ENCODE peak calls at places on chromosomes 7 and 10, in six cellular contexts. One of them, this sample, is unnamed.

GRCh38 chr10:129881641-129882040 is 82.4 kb downstream of the EBF3 start:
- DNase-seq in HS-5: no peak
- DNase-seq in esophagus muscularis mucosa: no peak
- DNase-seq in uterus: no peak
- DNase-seq in esophagus squamous epithelium: no peak
- DNase-seq in C1 segment of cervical spinal cord: no peak
- DNase-seq in this sample: no peak

GRCh38 chr7:3359011-3359410 is 58.0 kb downstream of the SDK1 start:
- DNase-seq in esophagus muscularis mucosa: no peak
- DNase-seq in HS-5: no peak
- DNase-seq in uterus: no peak
- DNase-seq in esophagus squamous epithelium: no peak
- DNase-seq in C1 segment of cervical spinal cord: no peak
- DNase-seq in this sample: no peak

GRCh38 chr10:124565565-124566221 is 104.1 kb downstream of the LHPP start:
- DNase-seq in C1 segment of cervical spinal cord: no peak
- DNase-seq in esophagus muscularis mucosa: no peak
- DNase-seq in esophagus squamous epithelium: no peak
- DNase-seq in uterus: no peak
- DNase-seq in HS-5: no peak
- DNase-seq in this sample: peak; percentile 84

GRCh38 chr7:36348256-36348655 is 41.4 kb upstream of the ANLN start:
- DNase-seq in esophagus squamous epithelium: no peak
- DNase-seq in uterus: no peak
- DNase-seq in HS-5: peak; percentile 49
- DNase-seq in esophagus muscularis mucosa: no peak
- DNase-seq in C1 segment of cervical spinal cord: no peak
- DNase-seq in this sample: no peak

GRCh38 chr7:45236666-45237065 is 79.1 kb downstream of the RAMP3 start:
- DNase-seq in C1 segment of cervical spinal cord: no peak
- DNase-seq in esophagus muscularis mucosa: no peak
- DNase-seq in uterus: no peak
- DNase-seq in esophagus squamous epithelium: no peak
- DNase-seq in HS-5: no peak
- DNase-seq in this sample: no peak

GRCh38 chr7:41403291-41403690 is 299.6 kb downstream of the INHBA start:
- DNase-seq in uterus: no peak
- DNase-seq in esophagus squamous epithelium: no peak
- DNase-seq in HS-5: no peak
- DNase-seq in esophagus muscularis mucosa: no peak
- DNase-seq in C1 segment of cervical spinal cord: no peak
- DNase-seq in this sample: no peak

GRCh38 chr7:5422324-5423271 is 1.0 kb downstream of the TNRC18 start:
- DNase-seq in HS-5: no peak
- DNase-seq in C1 segment of cervical spinal cord: peak; percentile 41
- DNase-seq in esophagus muscularis mucosa: no peak
- DNase-seq in esophagus squamous epithelium: no peak
- DNase-seq in uterus: peak; percentile 28
- DNase-seq in this sample: no peak

GRCh38 chr10:42883993-42884983 is 101.7 kb downstream of the BMS1 start:
- DNase-seq in esophagus muscularis mucosa: peak; percentile 68
- DNase-seq in esophagus squamous epithelium: no peak
- DNase-seq in C1 segment of cervical spinal cord: no peak
- DNase-seq in uterus: no peak
- DNase-seq in HS-5: no peak
- DNase-seq in this sample: no peak

GRCh38 chr7:79740076-79740475 is 286.6 kb upstream of the MAGI2 start:
- DNase-seq in C1 segment of cervical spinal cord: no peak
- DNase-seq in esophagus squamous epithelium: no peak
- DNase-seq in uterus: no peak
- DNase-seq in esophagus muscularis mucosa: no peak
- DNase-seq in HS-5: no peak
- DNase-seq in this sample: no peak

GRCh38 chr10:82742478-82742877 is 867.5 kb downstream of the NRG3 start:
- DNase-seq in esophagus squamous epithelium: no peak
- DNase-seq in esophagus muscularis mucosa: no peak
- DNase-seq in uterus: no peak
- DNase-seq in HS-5: peak; percentile 64
- DNase-seq in C1 segment of cervical spinal cord: no peak
- DNase-seq in this sample: no peak

GRCh38 chr7:112199035-112199655 is 7.1 kb downstream of the DOCK4 start:
- DNase-seq in esophagus squamous epithelium: no peak
- DNase-seq in uterus: no peak
- DNase-seq in C1 segment of cervical spinal cord: no peak
- DNase-seq in HS-5: no peak
- DNase-seq in esophagus muscularis mucosa: no peak
- DNase-seq in this sample: no peak

GRCh38 chr10:88932539-88933256 is 19.9 kb downstream of the ACTA2 start:
- DNase-seq in esophagus squamous epithelium: no peak
- DNase-seq in esophagus muscularis mucosa: no peak
- DNase-seq in uterus: peak; percentile 80
- DNase-seq in C1 segment of cervical spinal cord: peak; percentile 53
- DNase-seq in HS-5: peak; percentile 40
- DNase-seq in this sample: no peak

GRCh38 chr10:97498841-97499560 is at the start of gene UBTD1:
- DNase-seq in esophagus muscularis mucosa: no peak
- DNase-seq in HS-5: no peak
- DNase-seq in C1 segment of cervical spinal cord: peak; percentile 32
- DNase-seq in uterus: peak; percentile 63
- DNase-seq in esophagus squamous epithelium: no peak
- DNase-seq in this sample: no peak

GRCh38 chr10:114256822-114257221 is 17.8 kb downstream of the VWA2 start:
- DNase-seq in HS-5: no peak
- DNase-seq in uterus: no peak
- DNase-seq in esophagus squamous epithelium: no peak
- DNase-seq in C1 segment of cervical spinal cord: no peak
- DNase-seq in esophagus muscularis mucosa: no peak
- DNase-seq in this sample: no peak

GRCh38 chr10:6763417-6763816 is 183.3 kb upstream of the PRKCQ start:
- DNase-seq in C1 segment of cervical spinal cord: no peak
- DNase-seq in esophagus squamous epithelium: no peak
- DNase-seq in HS-5: no peak
- DNase-seq in esophagus muscularis mucosa: no peak
- DNase-seq in uterus: no peak
- DNase-seq in this sample: no peak

GRCh38 chr10:63976538-63976937 is 455.3 kb downstream of the REEP3 start:
- DNase-seq in esophagus muscularis mucosa: peak; percentile 82
- DNase-seq in uterus: no peak
- DNase-seq in esophagus squamous epithelium: no peak
- DNase-seq in C1 segment of cervical spinal cord: no peak
- DNase-seq in HS-5: no peak
- DNase-seq in this sample: no peak

GRCh38 chr10:118590334-118590733 is 5.1 kb downstream of the PRLHR start:
- DNase-seq in uterus: peak; percentile 44
- DNase-seq in esophagus squamous epithelium: no peak
- DNase-seq in HS-5: no peak
- DNase-seq in esophagus muscularis mucosa: no peak
- DNase-seq in C1 segment of cervical spinal cord: peak; percentile 8
- DNase-seq in this sample: no peak

GRCh38 chr10:21173964-21174669 is 277.0 kb upstream of the NEBL start:
- DNase-seq in HS-5: no peak
- DNase-seq in C1 segment of cervical spinal cord: peak; percentile 79
- DNase-seq in esophagus squamous epithelium: no peak
- DNase-seq in esophagus muscularis mucosa: no peak
- DNase-seq in uterus: no peak
- DNase-seq in this sample: no peak

GRCh38 chr7:140972344-140972743 is 42.4 kb downstream of the MRPS33 start:
- DNase-seq in C1 segment of cervical spinal cord: no peak
- DNase-seq in HS-5: no peak
- DNase-seq in esophagus squamous epithelium: no peak
- DNase-seq in uterus: no peak
- DNase-seq in esophagus muscularis mucosa: no peak
- DNase-seq in this sample: no peak

GRCh38 chr10:77685494-77685893 is 47.9 kb upstream of the KCNMA1 start:
- DNase-seq in esophagus squamous epithelium: no peak
- DNase-seq in uterus: no peak
- DNase-seq in C1 segment of cervical spinal cord: no peak
- DNase-seq in esophagus muscularis mucosa: no peak
- DNase-seq in HS-5: no peak
- DNase-seq in this sample: no peak

GRCh38 chr7:30974605-30975256 is 11.0 kb downstream of the GHRHR start:
- DNase-seq in esophagus squamous epithelium: no peak
- DNase-seq in esophagus muscularis mucosa: no peak
- DNase-seq in uterus: peak; percentile 33
- DNase-seq in HS-5: no peak
- DNase-seq in C1 segment of cervical spinal cord: no peak
- DNase-seq in this sample: no peak

GRCh38 chr7:149773446-149774236 is at the start of gene ZNF467:
- DNase-seq in uterus: peak; percentile 85
- DNase-seq in esophagus muscularis mucosa: no peak
- DNase-seq in esophagus squamous epithelium: no peak
- DNase-seq in C1 segment of cervical spinal cord: no peak
- DNase-seq in HS-5: no peak
- DNase-seq in this sample: no peak

GRCh38 chr7:159035571-159036073 is 109.0 kb downstream of the VIPR2 start:
- DNase-seq in esophagus squamous epithelium: no peak
- DNase-seq in C1 segment of cervical spinal cord: no peak
- DNase-seq in esophagus muscularis mucosa: peak; percentile 86
- DNase-seq in uterus: no peak
- DNase-seq in HS-5: no peak
- DNase-seq in this sample: no peak

GRCh38 chr7:97680622-97681021 is 51.3 kb upstream of the TAC1 start:
- DNase-seq in C1 segment of cervical spinal cord: no peak
- DNase-seq in esophagus squamous epithelium: no peak
- DNase-seq in HS-5: no peak
- DNase-seq in uterus: no peak
- DNase-seq in esophagus muscularis mucosa: no peak
- DNase-seq in this sample: no peak

GRCh38 chr7:2641406-2642393 is 9.9 kb downstream of the TTYH3 start:
- DNase-seq in uterus: peak; percentile 87
- DNase-seq in HS-5: no peak
- DNase-seq in C1 segment of cervical spinal cord: peak; percentile 82
- DNase-seq in esophagus muscularis mucosa: peak; percentile 94
- DNase-seq in esophagus squamous epithelium: no peak
- DNase-seq in this sample: peak; percentile 76